ENCODE peak calls at places on chromosomes 12 and 14, in eight cellular contexts. M, H, A, V, B, W, F and X are unnamed samples.

GRCh38 chr12:113065126-113066007 is 8.8 kb downstream of the DTX1 start:
- DNase-seq in M (no peak), H (no peak), A (no peak), V (no peak), B (no peak), W (no peak), F (no peak), X (no peak)

GRCh38 chr12:47652491-47653234 is 53.2 kb downstream of the RPAP3 start:
- DNase-seq in M (no peak), H (no peak), A (no peak), V (no peak), B (no peak), W (no peak), F (no peak), X (no peak)

GRCh38 chr14:80663541-80663940 is 278.0 kb downstream of the CEP128 start:
- DNase-seq in M (no peak), H (no peak), A (no peak), V (no peak), B (no peak), W (no peak), F (no peak), X (no peak)

GRCh38 chr12:28189774-28190320 is 409 bp upstream of the CCDC91 start:
- DNase-seq in M (no peak), H (no peak), A (no peak), V (no peak), B (no peak), W (no peak), F (no peak), X (no peak)

GRCh38 chr12:89247541-89247942 is 104.8 kb downstream of the DUSP6 start:
- DNase-seq in M (no peak), H (no peak), A (peak; percentile 19), V (no peak), B (no peak), W (no peak), F (no peak), X (no peak)

GRCh38 chr12:132197581-132198281 is 53.5 kb downstream of the NOC4L start:
- DNase-seq in M (no peak), H (no peak), A (no peak), V (no peak), B (no peak), W (no peak), F (no peak), X (no peak)

GRCh38 chr14:36580856-36581831 is 1.3 kb downstream of the NKX2-8 start:
- DNase-seq in M (no peak), H (no peak), A (peak; percentile 16), V (no peak), B (no peak), W (no peak), F (no peak), X (no peak)

GRCh38 chr12:48189331-48190125 is 6.1 kb downstream of the CCDC184 start:
- DNase-seq in M (peak; percentile 92), H (no peak), A (peak; percentile 67), V (no peak), B (peak; percentile 75), W (no peak), F (peak; percentile 65), X (peak; percentile 74)

GRCh38 chr12:76085159-76085868 is 829 bp upstream of the NAP1L1 start:
- DNase-seq in M (no peak), H (no peak), A (peak; percentile 77), V (peak; percentile 25), B (no peak), W (no peak), F (no peak), X (no peak)

GRCh38 chr12:65613692-65614091 is 210.6 kb upstream of the HMGA2 start:
- DNase-seq in M (no peak), H (no peak), A (peak; percentile 52), V (no peak), B (no peak), W (no peak), F (no peak), X (no peak)

GRCh38 chr14:101383737-101384338 is 177.5 kb upstream of the DIO3 start:
- DNase-seq in M (no peak), H (no peak), A (no peak), V (no peak), B (no peak), W (no peak), F (no peak), X (no peak)

GRCh38 chr12:100489326-100489725 is 15.7 kb downstream of the NR1H4 start:
- DNase-seq in M (no peak), H (no peak), A (no peak), V (no peak), B (no peak), W (no peak), F (no peak), X (no peak)

GRCh38 chr14:58061581-58061980 is 90.4 kb downstream of the ARMH4 start:
- DNase-seq in M (no peak), H (no peak), A (no peak), V (no peak), B (no peak), W (no peak), F (no peak), X (no peak)

GRCh38 chr12:65824314-65824563 is at the start of gene HMGA2:
- DNase-seq in M (no peak), H (no peak), A (peak; percentile 84), V (no peak), B (no peak), W (no peak), F (no peak), X (peak; percentile 27)

GRCh38 chr12:131677699-131678098 is 33.2 kb upstream of the SFSWAP start:
- DNase-seq in M (no peak), H (no peak), A (no peak), V (no peak), B (no peak), W (no peak), F (no peak), X (no peak)

GRCh38 chr14:93212432-93212831 is 5.4 kb downstream of the UBR7 start:
- DNase-seq in M (no peak), H (no peak), A (no peak), V (no peak), B (no peak), W (no peak), F (no peak), X (no peak)

GRCh38 chr14:93207468-93208308 is 632 bp downstream of the UBR7 start:
- DNase-seq in M (no peak), H (no peak), A (peak; percentile 64), V (no peak), B (no peak), W (no peak), F (no peak), X (peak; percentile 66)

GRCh38 chr14:93201155-93201704 is 5.6 kb downstream of the GON7 start:
- DNase-seq in M (no peak), H (no peak), A (no peak), V (no peak), B (no peak), W (no peak), F (no peak), X (no peak)

GRCh38 chr14:93206793-93207467 is at the start of the genes GON7 and UBR7:
- DNase-seq in M (peak; percentile 98), H (peak; percentile 96), A (peak; percentile 96), V (peak; percentile 82), B (peak; percentile 94), W (peak; percentile 63), F (peak; percentile 94), X (peak; percentile 95)
- TF ChIP-seq POLR2A in M (no peak), H (peak; percentile 85), A (peak; percentile 80), V (peak; percentile 93), B (peak; percentile 59), W (no peak), F (peak; percentile 10), X (peak; percentile 85)

GRCh38 chr14:73718742-73719251 is 4.6 kb upstream of the PNMA1 start:
- DNase-seq in M (no peak), H (no peak), A (no peak), V (no peak), B (peak; percentile 71), W (no peak), F (no peak), X (no peak)
- TF ChIP-seq POLR2A in M (no peak), H (no peak), A (no peak), V (no peak), B (peak; percentile 11), W (no peak), F (no peak), X (no peak)

DNA sequence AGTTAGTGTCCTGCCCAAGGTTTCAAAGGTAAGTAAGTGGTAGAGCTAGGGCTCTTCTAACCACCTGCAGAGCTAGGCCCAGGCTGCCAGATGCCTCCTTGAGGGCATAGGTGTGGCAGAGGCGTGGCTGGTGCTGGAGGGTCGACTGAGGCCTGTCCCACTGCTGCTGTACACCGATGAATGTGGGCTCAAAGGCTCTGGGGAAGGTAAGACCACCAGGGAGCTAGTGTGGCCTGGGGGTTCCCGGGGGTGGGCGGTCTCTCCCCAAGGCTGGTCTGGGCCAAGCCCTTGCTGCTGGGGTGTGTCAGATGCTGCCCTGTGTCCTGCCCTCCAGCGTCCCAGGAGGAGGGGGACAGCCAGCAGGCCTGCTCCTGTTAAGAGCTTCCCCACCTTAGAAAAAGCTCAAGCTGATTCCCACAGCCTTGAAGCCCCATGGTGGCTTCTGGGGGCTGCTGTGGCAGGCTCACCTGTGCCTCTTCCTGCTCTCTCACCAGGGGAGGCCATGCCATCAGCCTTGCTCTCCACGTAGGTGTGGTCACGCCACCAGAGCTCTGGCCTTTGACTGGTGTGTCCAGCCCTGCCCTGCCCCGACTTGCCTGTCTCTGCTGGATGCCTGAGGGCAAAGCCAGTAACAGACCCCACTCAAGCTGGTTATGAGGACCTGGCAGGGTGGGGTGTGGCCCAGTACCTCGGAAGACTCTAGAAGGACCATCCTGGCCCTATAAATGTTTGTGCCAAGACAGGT is 36.8 kb downstream of the SH2B3 start:
- DNase-seq in M (no peak), H (no peak), A (no peak), V (no peak), B (no peak), W (no peak), F (no peak), X (no peak)
- TF ChIP-seq POLR2A in M (no peak), H (no peak), A (no peak), V (no peak), B (no peak), W (no peak), F (no peak), X (no peak)

GRCh38 chr12:949337-950099 is at the start of gene RAD52:
- DNase-seq in M (peak; percentile 99), H (peak; percentile 98), A (peak; percentile 99), V (peak; percentile 73), B (peak; percentile 98), W (peak; percentile 73), F (peak; percentile 94), X (peak; percentile 98)

GRCh38 chr12:946212-946611 is 3.3 kb downstream of the RAD52 start:
- DNase-seq in M (no peak), H (no peak), A (peak; percentile 42), V (no peak), B (no peak), W (no peak), F (no peak), X (no peak)

GRCh38 chr12:946656-947055 is 2.8 kb downstream of the RAD52 start:
- DNase-seq in M (no peak), H (no peak), A (peak; percentile 80), V (no peak), B (no peak), W (no peak), F (no peak), X (no peak)

GRCh38 chr12:951166-951565 is 1.7 kb upstream of the RAD52 start:
- DNase-seq in M (no peak), H (no peak), A (no peak), V (no peak), B (no peak), W (no peak), F (no peak), X (no peak)

DNA sequence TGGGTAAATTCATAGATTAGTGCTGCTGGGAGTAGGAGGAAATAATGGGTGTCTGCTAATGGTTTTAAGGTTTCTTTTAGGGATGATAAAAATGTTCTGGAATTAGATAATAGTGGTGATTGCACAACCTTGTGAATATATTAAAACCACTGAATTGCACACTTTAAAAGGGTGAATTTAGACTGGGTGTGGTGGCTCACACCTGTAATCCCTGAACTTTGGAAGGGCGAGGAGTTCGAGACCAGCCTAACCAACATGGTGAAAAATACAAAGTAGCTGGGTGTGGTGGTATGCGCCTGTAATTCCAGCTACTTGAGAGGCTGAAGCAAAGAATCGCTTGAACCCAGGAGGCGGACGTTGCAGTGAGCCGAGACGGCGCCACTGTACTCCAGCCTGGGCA is 1.3 kb downstream of the RAD52 start:
- DNase-seq in M (no peak), H (no peak), A (no peak), V (no peak), B (no peak), W (no peak), F (no peak), X (no peak)
- TF ChIP-seq POLR2A in M (no peak), H (no peak), A (no peak), V (no peak), B (no peak), W (no peak), F (no peak), X (no peak)